ENCODE peak calls at places on chromosomes 6 and 20, in four cellular contexts. G is H7, U is T-helper 9 cell, N is RWPE1. I is an unnamed sample.

GRCh38 chr20:55166063-55166462 is 690.7 kb downstream of the DOK5 start:
- DNase-seq in G (peak; percentile 31), U (no peak), N (no peak), I (no peak)

GRCh38 chr6:18022398-18023231 is 35.2 kb upstream of the KIF13A start:
- DNase-seq in G (peak; percentile 85), U (no peak), N (peak; percentile 67), I (no peak)

GRCh38 chr6:37934276-37934675 is 114.7 kb downstream of the ZFAND3 start:
- DNase-seq in G (no peak), U (no peak), N (no peak), I (no peak)

GRCh38 chr6:168765710-168766109 is 324.7 kb downstream of the SMOC2 start:
- DNase-seq in G (no peak), U (no peak), N (no peak), I (no peak)

GRCh38 chr6:35078226-35078850 is 62.8 kb downstream of the TCP11 start:
- DNase-seq in G (no peak), U (no peak), N (no peak), I (no peak)

GRCh38 chr20:568865-569415 is 25.4 kb upstream of the CSNK2A1 start:
- DNase-seq in G (peak; percentile 41), U (no peak), N (no peak), I (no peak)

GRCh38 chr6:126625019-126625418 is 285.1 kb downstream of the CENPW start:
- DNase-seq in G (peak; percentile 30), U (no peak), N (peak; percentile 3), I (no peak)

GRCh38 chr20:64038252-64038578 is 2.2 kb downstream of the C20orf204 start:
- DNase-seq in G (peak; percentile 82), U (no peak), N (no peak), I (no peak)

GRCh38 chr6:36873612-36874011 is 991 bp downstream of the PPIL1 start:
- DNase-seq in G (peak; percentile 63), U (no peak), N (no peak), I (no peak)

GRCh38 chr6:15504581-15505350 is 158.1 kb downstream of the DTNBP1 start:
- DNase-seq in G (no peak), U (no peak), N (peak; percentile 50), I (no peak)

I was measured in T-helper 22 cell.